ENCODE peak calls at places on chromosome 9, in five cellular contexts. B is suprapubic skin, P is A549, F is heart left ventricle, W is body of pancreas. K is an unnamed sample.

GRCh38 chr9:82763631-82764030 is 299.3 kb downstream of the RASEF start:
- DNase-seq in B (no peak), P (no peak), F (no peak), W (no peak), K (no peak)

GRCh38 chr9:34689512-34689911 is 1.6 kb downstream of the CCL19 start:
- DNase-seq in B (no peak), P (no peak), F (no peak), W (no peak), K (peak; percentile 59)

GRCh38 chr9:100104314-100104713 is 5.3 kb downstream of the INVS start:
- DNase-seq in B (no peak), P (no peak), F (no peak), W (no peak), K (no peak)

GRCh38 chr9:120735009-120735408 is 20.7 kb upstream of the MEGF9 start:
- DNase-seq in B (no peak), P (no peak), F (no peak), W (no peak), K (no peak)

GRCh38 chr9:135746565-135746964 is 44.6 kb downstream of the KCNT1 start:
- DNase-seq in B (no peak), P (no peak), F (no peak), W (no peak), K (no peak)

GRCh38 chr9:14993061-14993800 is 83.0 kb upstream of the FREM1 start:
- DNase-seq in B (peak; percentile 87), P (peak; percentile 33), F (peak; percentile 89), W (peak; percentile 88), K (peak; percentile 77)

GRCh38 chr9:134031783-134032182 is 6.5 kb downstream of the BRD3OS start:
- DNase-seq in B (peak; percentile 35), P (no peak), F (no peak), W (no peak), K (peak; percentile 49)

GRCh38 chr9:130898552-130898852 is 1.9 kb upstream of the QRFP start:
- DNase-seq in B (no peak), P (no peak), F (no peak), W (peak; percentile 71), K (no peak)

GRCh38 chr9:97571664-97572063 is 61.5 kb downstream of the TSTD2 start:
- DNase-seq in B (no peak), P (no peak), F (peak; percentile 44), W (no peak), K (no peak)

GRCh38 chr9:98404157-98404695 is 148.8 kb upstream of the TBC1D2 start:
- DNase-seq in B (no peak), P (no peak), F (no peak), W (no peak), K (no peak)

GRCh38 chr9:70589571-70590263 is 175.3 kb upstream of the KLF9 start:
- DNase-seq in B (peak; percentile 81), P (no peak), F (peak; percentile 49), W (peak; percentile 32), K (no peak)

GRCh38 chr9:89466451-89467277 is 31.2 kb downstream of the SEMA4D start:
- DNase-seq in B (no peak), P (no peak), F (no peak), W (no peak), K (no peak)

GRCh38 chr9:97921959-97922905 is at the start of gene TRMO:
- DNase-seq in B (peak; percentile 99), P (peak; percentile 90), F (peak; percentile 97), W (peak; percentile 99), K (peak; percentile 98)

GRCh38 chr9:16405421-16405820 is 465.0 kb downstream of the BNC2 start:
- DNase-seq in B (no peak), P (no peak), F (no peak), W (no peak), K (no peak)

GRCh38 chr9:112332674-112332976 is 794 bp downstream of the PTBP3 start:
- DNase-seq in B (no peak), P (no peak), F (no peak), W (no peak), K (no peak)

GRCh38 chr9:98777618-98778017 is 18.7 kb downstream of the ANKS6 start:
- DNase-seq in B (no peak), P (no peak), F (no peak), W (no peak), K (no peak)

GRCh38 chr9:80650964-80651555 is 1038.3 kb downstream of the TLE1 start:
- DNase-seq in B (no peak), P (no peak), F (no peak), W (no peak), K (no peak)

GRCh38 chr9:134992755-134993124 is 75.0 kb upstream of the FCN1 start:
- DNase-seq in B (peak; percentile 66), P (no peak), F (no peak), W (no peak), K (no peak)

GRCh38 chr9:136975624-136976023 is 1.7 kb upstream of the PTGDS start:
- DNase-seq in B (no peak), P (no peak), F (peak; percentile 74), W (no peak), K (no peak)

GRCh38 chr9:89825648-89826047 is 220.8 kb downstream of the GADD45G start:
- DNase-seq in B (no peak), P (no peak), F (no peak), W (no peak), K (no peak)

GRCh38 chr9:119322137-119322695 is 47.0 kb downstream of the BRINP1 start:
- DNase-seq in B (no peak), P (no peak), F (peak; percentile 44), W (no peak), K (peak; percentile 55)

GRCh38 chr9:91978739-91979414 is 28.8 kb upstream of the ROR2 start:
- DNase-seq in B (no peak), P (peak; percentile 46), F (no peak), W (peak; percentile 5), K (no peak)

GRCh38 chr9:124062172-124062571 is 50.6 kb downstream of the LHX2 start:
- DNase-seq in B (no peak), P (no peak), F (no peak), W (no peak), K (no peak)

GRCh38 chr9:117957267-117957666 is 253.1 kb downstream of the TLR4 start:
- DNase-seq in B (no peak), P (no peak), F (no peak), W (no peak), K (no peak)

GRCh38 chr9:76369583-76369982 is 24.6 kb downstream of the RFK start:
- DNase-seq in B (no peak), P (no peak), F (peak; percentile 25), W (peak; percentile 84), K (no peak)

GRCh38 chr9:125906144-125906543 is 159.0 kb downstream of the PBX3 start:
- DNase-seq in B (no peak), P (no peak), F (no peak), W (no peak), K (no peak)

GRCh38 chr9:98228392-98229089 is 26.9 kb downstream of the TBC1D2 start:
- DNase-seq in B (no peak), P (no peak), F (no peak), W (no peak), K (peak; percentile 86)

DNA sequence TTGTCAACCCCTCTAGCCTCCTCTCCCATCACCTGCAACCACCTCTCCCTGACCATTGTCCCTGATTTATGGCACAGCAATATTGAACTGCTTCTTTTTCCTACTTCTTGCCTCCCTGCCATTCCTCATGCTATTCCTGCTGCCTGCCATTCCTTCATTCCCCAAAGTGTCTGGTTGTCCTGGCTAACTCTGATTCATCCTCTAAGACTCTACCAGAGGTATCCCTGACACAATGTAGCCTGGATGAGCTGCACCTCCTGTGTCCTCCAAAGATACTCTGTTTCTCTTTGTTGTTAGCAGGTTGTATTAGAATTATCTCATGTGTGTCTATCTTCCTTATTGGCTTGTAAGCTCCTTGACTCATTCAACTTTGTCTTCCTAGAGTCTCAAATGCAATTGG is 53.5 kb upstream of the PTPN3 start:
- DNase-seq in B (no peak), P (no peak), F (no peak), W (no peak), K (no peak)
- H3K4me3 ChIP-seq in B (no peak overlapping the region), P (no peak overlapping the region), F (no peak overlapping the region), W (no peak overlapping the region), K (no peak overlapping the region)

GRCh38 chr9:4486176-4486575 is 4.1 kb upstream of the SLC1A1 start:
- DNase-seq in B (no peak), P (no peak), F (no peak), W (no peak), K (no peak)

GRCh38 chr9:4489562-4489918 is 728 bp upstream of the SLC1A1 start:
- DNase-seq in B (no peak), P (peak; percentile 42), F (peak; percentile 22), W (peak; percentile 18), K (peak; percentile 73)

GRCh38 chr9:4491621-4491975 is 1.3 kb downstream of the SLC1A1 start:
- DNase-seq in B (no peak), P (no peak), F (no peak), W (no peak), K (no peak)

GRCh38 chr9:4490705-4491620 is 695 bp downstream of the SLC1A1 start:
- DNase-seq in B (no peak), P (no peak), F (no peak), W (no peak), K (peak; percentile 68)

GRCh38 chr9:4489919-4490704 is at the start of gene SLC1A1:
- DNase-seq in B (no peak), P (peak; percentile 60), F (peak; percentile 62), W (peak; percentile 73), K (peak; percentile 91)
- TF ChIP-seq POLR2A in B (no peak), P (peak; percentile 41), F (no peak), W (no peak), K (peak; percentile 76)

DNA sequence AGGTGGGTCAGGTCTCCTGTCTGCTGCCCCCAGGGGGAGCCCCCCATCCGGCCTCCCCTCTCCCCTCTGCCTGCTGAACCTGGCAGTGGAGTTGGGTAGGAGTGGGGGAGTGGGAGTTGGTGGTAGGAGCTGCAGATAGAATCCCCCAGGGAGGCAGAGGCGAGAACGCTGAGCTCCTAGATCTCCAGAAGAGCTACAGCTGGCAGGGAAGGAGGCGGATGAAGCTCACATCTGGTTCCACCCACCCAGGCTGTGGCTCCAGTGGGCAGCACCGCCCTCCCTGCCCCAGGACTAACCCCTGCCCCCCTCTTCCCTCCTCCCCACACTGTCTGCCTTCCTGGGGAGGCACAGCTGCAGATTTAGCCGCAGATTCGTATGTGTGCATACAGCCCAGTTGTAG is 34.3 kb downstream of the C9orf50 start:
- DNase-seq in B (no peak), P (no peak), F (no peak), W (no peak), K (no peak)
- H3K4me3 ChIP-seq in B (no peak overlapping the region), P (no peak overlapping the region), F (no peak overlapping the region), W (no peak overlapping the region), K (no peak overlapping the region)

GRCh38 chr9:104386425-104387069 is 117.5 kb upstream of the OR13F1 start:
- DNase-seq in B (no peak), P (peak; percentile 23), F (no peak), W (no peak), K (no peak)

GRCh38 chr9:104386020-104386419 is 118.0 kb upstream of the OR13F1 start:
- DNase-seq in B (no peak), P (no peak), F (no peak), W (no peak), K (no peak)

DNA sequence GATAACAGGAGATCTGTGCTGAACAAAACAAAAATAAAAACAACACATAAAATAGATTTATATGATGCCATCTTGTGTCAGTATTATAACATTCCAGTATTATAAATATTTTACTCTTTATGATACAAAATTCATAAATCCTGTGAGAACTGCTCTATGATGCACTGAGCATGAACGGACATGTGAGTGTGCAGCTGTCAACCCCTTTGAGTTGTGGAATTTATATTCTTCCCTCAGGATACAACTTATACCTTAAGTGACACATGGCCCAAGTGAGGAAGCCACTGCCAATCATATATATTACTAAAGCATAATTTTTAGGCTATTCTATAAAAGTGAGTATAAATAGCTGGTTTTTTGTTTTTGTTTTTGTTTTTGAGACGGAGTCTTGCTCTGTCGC is 116.0 kb upstream of the OR13F1 start:
- DNase-seq in B (no peak), P (no peak), F (no peak), W (no peak), K (no peak)
- TF ChIP-seq POLR2A in B (no peak), P (no peak), F (no peak), W (no peak), K (no peak)